ENCODE peak calls at places on chromosomes 16 and 17, in ten cellular contexts. One of them, this sample, is unnamed.

GRCh38 chr17:887842-888214 is 91.7 kb downstream of the NXN start:
- DNase-seq in AG10803: no peak
- DNase-seq in thoracic aorta: no peak
- DNase-seq in Caki2: no peak
- DNase-seq in GOT3: no peak
- DNase-seq in GM20000: no peak
- DNase-seq in fibroblast of the aortic adventitia: no peak
- DNase-seq in H54: no peak
- DNase-seq in iris pigment epithelial cell: no peak
- DNase-seq in colonic mucosa: no peak
- DNase-seq in this sample: no peak

GRCh38 chr16:19118938-19119431 is 5.2 kb downstream of the ITPRIPL2 start:
- DNase-seq in colonic mucosa: no peak
- DNase-seq in H54: peak
- DNase-seq in thoracic aorta: no peak
- DNase-seq in Caki2: peak
- DNase-seq in iris pigment epithelial cell: peak
- DNase-seq in AG10803: peak
- DNase-seq in GM20000: no peak
- DNase-seq in GOT3: no peak
- DNase-seq in fibroblast of the aortic adventitia: peak
- DNase-seq in this sample: peak

GRCh38 chr16:68081796-68082567 is 3.2 kb upstream of the NFATC3 start:
- DNase-seq in Caki2: no peak
- DNase-seq in iris pigment epithelial cell: no peak
- DNase-seq in H54: no peak
- DNase-seq in thoracic aorta: no peak
- DNase-seq in GM20000: no peak
- DNase-seq in GOT3: no peak
- DNase-seq in colonic mucosa: no peak
- DNase-seq in AG10803: no peak
- DNase-seq in fibroblast of the aortic adventitia: no peak
- DNase-seq in this sample: no peak

GRCh38 chr17:64183815-64184397 is 54.0 kb upstream of the ERN1 start:
- DNase-seq in thoracic aorta: no peak
- DNase-seq in fibroblast of the aortic adventitia: no peak
- DNase-seq in H54: no peak
- DNase-seq in iris pigment epithelial cell: peak
- DNase-seq in GOT3: no peak
- DNase-seq in GM20000: no peak
- DNase-seq in AG10803: peak
- DNase-seq in Caki2: peak
- DNase-seq in colonic mucosa: no peak
- DNase-seq in this sample: peak

GRCh38 chr17:40530988-40531971 is 29.9 kb upstream of the TNS4 start:
- DNase-seq in iris pigment epithelial cell: no peak
- DNase-seq in Caki2: no peak
- DNase-seq in GOT3: no peak
- DNase-seq in AG10803: no peak
- DNase-seq in thoracic aorta: no peak
- DNase-seq in colonic mucosa: no peak
- DNase-seq in GM20000: peak
- DNase-seq in fibroblast of the aortic adventitia: no peak
- DNase-seq in H54: no peak
- DNase-seq in this sample: no peak

GRCh38 chr17:79702071-79702470 is 28.7 kb upstream of the ENPP7 start:
- DNase-seq in fibroblast of the aortic adventitia: no peak
- DNase-seq in GM20000: no peak
- DNase-seq in colonic mucosa: no peak
- DNase-seq in GOT3: no peak
- DNase-seq in Caki2: no peak
- DNase-seq in H54: no peak
- DNase-seq in iris pigment epithelial cell: no peak
- DNase-seq in AG10803: no peak
- DNase-seq in thoracic aorta: no peak
- DNase-seq in this sample: no peak

GRCh38 chr17:1460233-1460632 is 4.2 kb upstream of the CRK start:
- DNase-seq in fibroblast of the aortic adventitia: peak
- DNase-seq in H54: peak
- DNase-seq in Caki2: peak
- DNase-seq in thoracic aorta: peak
- DNase-seq in iris pigment epithelial cell: no peak
- DNase-seq in GOT3: no peak
- DNase-seq in colonic mucosa: peak
- DNase-seq in AG10803: peak
- DNase-seq in GM20000: no peak
- DNase-seq in this sample: no peak

GRCh38 chr16:1444730-1445517 is 568 bp upstream of the CCDC154 start:
- DNase-seq in thoracic aorta: no peak
- DNase-seq in fibroblast of the aortic adventitia: no peak
- DNase-seq in AG10803: no peak
- DNase-seq in GOT3: no peak
- DNase-seq in H54: no peak
- DNase-seq in Caki2: no peak
- DNase-seq in colonic mucosa: no peak
- DNase-seq in GM20000: no peak
- DNase-seq in iris pigment epithelial cell: no peak
- DNase-seq in this sample: no peak

GRCh38 chr17:17155568-17155967 is 50.6 kb downstream of the PLD6 start:
- DNase-seq in iris pigment epithelial cell: no peak
- DNase-seq in colonic mucosa: no peak
- DNase-seq in H54: no peak
- DNase-seq in thoracic aorta: no peak
- DNase-seq in fibroblast of the aortic adventitia: no peak
- DNase-seq in GM20000: no peak
- DNase-seq in Caki2: no peak
- DNase-seq in GOT3: no peak
- DNase-seq in AG10803: no peak
- DNase-seq in this sample: no peak

GRCh38 chr17:58284613-58285421 is 4.1 kb upstream of the MPO start:
- DNase-seq in colonic mucosa: no peak
- DNase-seq in Caki2: no peak
- DNase-seq in thoracic aorta: no peak
- DNase-seq in fibroblast of the aortic adventitia: no peak
- DNase-seq in GM20000: no peak
- DNase-seq in H54: no peak
- DNase-seq in AG10803: no peak
- DNase-seq in iris pigment epithelial cell: no peak
- DNase-seq in GOT3: no peak
- DNase-seq in this sample: no peak

GRCh38 chr17:9987779-9988585 is 82.9 kb upstream of the RCVRN start:
- DNase-seq in GM20000: peak
- DNase-seq in GOT3: no peak
- DNase-seq in H54: peak
- DNase-seq in colonic mucosa: peak
- DNase-seq in fibroblast of the aortic adventitia: peak
- DNase-seq in thoracic aorta: no peak
- DNase-seq in iris pigment epithelial cell: peak
- DNase-seq in AG10803: no peak
- DNase-seq in Caki2: peak
- DNase-seq in this sample: peak

GRCh38 chr16:4212934-4213296 is 29.0 kb downstream of the SRL start:
- DNase-seq in H54: peak
- DNase-seq in GM20000: no peak
- DNase-seq in fibroblast of the aortic adventitia: peak
- DNase-seq in colonic mucosa: no peak
- DNase-seq in Caki2: no peak
- DNase-seq in AG10803: peak
- DNase-seq in thoracic aorta: no peak
- DNase-seq in iris pigment epithelial cell: peak
- DNase-seq in GOT3: no peak
- DNase-seq in this sample: peak

GRCh38 chr16:88988980-88989791 is 12.2 kb upstream of the CBFA2T3 start:
- DNase-seq in H54: no peak
- DNase-seq in GOT3: no peak
- DNase-seq in Caki2: no peak
- DNase-seq in fibroblast of the aortic adventitia: no peak
- DNase-seq in thoracic aorta: no peak
- DNase-seq in AG10803: no peak
- DNase-seq in iris pigment epithelial cell: no peak
- DNase-seq in GM20000: no peak
- DNase-seq in colonic mucosa: no peak
- DNase-seq in this sample: no peak

GRCh38 chr16:85428168-85428898 is 184.8 kb upstream of the GSE1 start:
- DNase-seq in GM20000: peak
- DNase-seq in iris pigment epithelial cell: no peak
- DNase-seq in fibroblast of the aortic adventitia: peak
- DNase-seq in GOT3: no peak
- DNase-seq in Caki2: no peak
- DNase-seq in colonic mucosa: peak
- DNase-seq in H54: no peak
- DNase-seq in thoracic aorta: no peak
- DNase-seq in AG10803: no peak
- DNase-seq in this sample: peak

GRCh38 chr17:8746501-8747236 is 2.0 kb upstream of the CCDC42 start:
- DNase-seq in colonic mucosa: no peak
- DNase-seq in fibroblast of the aortic adventitia: no peak
- DNase-seq in Caki2: no peak
- DNase-seq in AG10803: no peak
- DNase-seq in GOT3: no peak
- DNase-seq in GM20000: peak
- DNase-seq in thoracic aorta: no peak
- DNase-seq in H54: no peak
- DNase-seq in iris pigment epithelial cell: no peak
- DNase-seq in this sample: no peak

GRCh38 chr17:1639549-1639948 is 6.0 kb downstream of the SCARF1 start:
- DNase-seq in GM20000: no peak
- DNase-seq in fibroblast of the aortic adventitia: no peak
- DNase-seq in Caki2: no peak
- DNase-seq in thoracic aorta: no peak
- DNase-seq in iris pigment epithelial cell: no peak
- DNase-seq in GOT3: no peak
- DNase-seq in colonic mucosa: no peak
- DNase-seq in H54: no peak
- DNase-seq in AG10803: no peak
- DNase-seq in this sample: no peak

GRCh38 chr17:45296003-45296832 is 20.6 kb downstream of the MAP3K14 start:
- DNase-seq in iris pigment epithelial cell: no peak
- DNase-seq in Caki2: no peak
- DNase-seq in thoracic aorta: no peak
- DNase-seq in GM20000: peak
- DNase-seq in GOT3: no peak
- DNase-seq in AG10803: no peak
- DNase-seq in colonic mucosa: no peak
- DNase-seq in fibroblast of the aortic adventitia: peak
- DNase-seq in H54: no peak
- DNase-seq in this sample: no peak

GRCh38 chr17:32341141-32341856 is 674 bp downstream of the C17orf75 start:
- DNase-seq in AG10803: no peak
- DNase-seq in fibroblast of the aortic adventitia: no peak
- DNase-seq in thoracic aorta: no peak
- DNase-seq in GOT3: no peak
- DNase-seq in Caki2: peak
- DNase-seq in iris pigment epithelial cell: peak
- DNase-seq in GM20000: peak
- DNase-seq in colonic mucosa: peak
- DNase-seq in H54: no peak
- DNase-seq in this sample: no peak

GRCh38 chr17:71615820-71616219 is 505.0 kb upstream of the SOX9 start:
- DNase-seq in Caki2: no peak
- DNase-seq in fibroblast of the aortic adventitia: no peak
- DNase-seq in GM20000: no peak
- DNase-seq in colonic mucosa: no peak
- DNase-seq in GOT3: no peak
- DNase-seq in H54: no peak
- DNase-seq in AG10803: no peak
- DNase-seq in iris pigment epithelial cell: no peak
- DNase-seq in thoracic aorta: no peak
- DNase-seq in this sample: no peak

GRCh38 chr16:1972490-1972877 is 631 bp downstream of the TBL3 start:
- DNase-seq in AG10803: no peak
- DNase-seq in Caki2: no peak
- DNase-seq in GM20000: peak
- DNase-seq in colonic mucosa: no peak
- DNase-seq in iris pigment epithelial cell: peak
- DNase-seq in GOT3: no peak
- DNase-seq in thoracic aorta: no peak
- DNase-seq in H54: no peak
- DNase-seq in fibroblast of the aortic adventitia: no peak
- DNase-seq in this sample: no peak